ENCODE peak calls at places on chromosomes 6 and 20, in ten cellular contexts. F, U, A, Y, M, V, L, D, P and R are unnamed samples.

GRCh38 chr6:114364295-114364694 is 21.5 kb upstream of the HS3ST5 start:
- DNase-seq in P (no peak), V (no peak), A (no peak), Y (no peak), F (no peak), L (no peak), U (peak), M (no peak), D (no peak), R (no peak)

GRCh38 chr6:4899249-4899648 is 104.6 kb downstream of the RPP40 start:
- DNase-seq in A (no peak), U (no peak), V (no peak), D (no peak), Y (no peak), L (no peak), M (no peak), P (no peak), F (no peak), R (no peak)

GRCh38 chr6:4567141-4567540 is 209.1 kb upstream of the CDYL start:
- DNase-seq in V (no peak), M (no peak), F (no peak), D (no peak), A (no peak), P (no peak), Y (no peak), L (no peak), U (no peak), R (no peak)

GRCh38 chr20:41110930-41111577 is 26.3 kb upstream of the PLCG1 start:
- DNase-seq in L (no peak), Y (no peak), P (no peak), U (no peak), A (no peak), D (no peak), M (no peak), V (no peak), F (no peak), R (no peak)

GRCh38 chr6:119129968-119130484 is 51.6 kb upstream of the FAM184A start:
- DNase-seq in Y (no peak), P (no peak), U (peak), D (no peak), A (peak), L (no peak), F (peak), M (no peak), V (no peak), R (no peak)

GRCh38 chr6:40477246-40478126 is 109.7 kb downstream of the LRFN2 start:
- DNase-seq in F (peak), A (no peak), P (no peak), L (no peak), D (no peak), V (no peak), M (no peak), Y (no peak), U (no peak), R (no peak)

GRCh38 chr6:140758169-140758877 is 1374.4 kb upstream of the GJE1 start:
- DNase-seq in M (no peak), U (no peak), L (no peak), V (no peak), F (no peak), Y (no peak), D (no peak), P (no peak), A (no peak), R (no peak)

GRCh38 chr6:77361018-77361417 is 102.3 kb downstream of the HTR1B start:
- DNase-seq in Y (no peak), A (no peak), L (no peak), U (no peak), D (no peak), V (no peak), F (no peak), M (no peak), P (no peak), R (no peak)

GRCh38 chr6:16332175-16332542 is 93.8 kb downstream of the GMPR start:
- DNase-seq in F (peak), V (peak), M (no peak), Y (peak), D (peak), P (peak), A (peak), L (peak), U (peak), R (peak)

GRCh38 chr20:17638835-17639407 is 43.1 kb downstream of the RRBP1 start:
- DNase-seq in U (no peak), M (no peak), L (no peak), D (no peak), V (no peak), Y (no peak), P (peak), F (no peak), A (no peak), R (no peak)

GRCh38 chr6:11806561-11807317 is 28.1 kb upstream of the ADTRP start:
- DNase-seq in M (peak), L (no peak), D (no peak), U (no peak), P (no peak), V (no peak), Y (no peak), F (no peak), A (no peak), R (no peak)

GRCh38 chr6:80217799-80218198 is 111.3 kb downstream of the BCKDHB start:
- DNase-seq in V (no peak), M (no peak), P (no peak), Y (no peak), A (no peak), U (no peak), D (no peak), F (no peak), L (no peak), R (no peak)

GRCh38 chr6:106870824-106871300 is 103.7 kb downstream of the CD24 start:
- DNase-seq in V (no peak), P (no peak), A (no peak), F (no peak), M (no peak), U (peak), L (no peak), Y (no peak), D (no peak), R (no peak)

GRCh38 chr6:83183082-83183828 is 9.8 kb downstream of the PGM3 start:
- DNase-seq in U (peak), M (no peak), A (no peak), P (no peak), D (no peak), L (no peak), V (no peak), F (no peak), Y (no peak), R (no peak)

GRCh38 chr20:41534842-41535241 is 83.3 kb downstream of the CHD6 start:
- DNase-seq in D (no peak), F (no peak), Y (no peak), L (no peak), A (no peak), V (no peak), P (no peak), M (no peak), U (no peak), R (no peak)

GRCh38 chr20:43766395-43766794 is 39.6 kb upstream of the GTSF1L start:
- DNase-seq in D (no peak), L (no peak), F (no peak), M (no peak), U (no peak), V (no peak), P (no peak), A (no peak), Y (no peak), R (no peak)
- TF ChIP-seq EP300 in D (no peak), L (no peak), F (no peak), M (no peak), U (no peak), V (no peak), P (no peak), A (no peak), Y (no peak), R (no peak)

GRCh38 chr6:22892452-22892851 is 323.1 kb downstream of the HDGFL1 start:
- DNase-seq in V (no peak), F (no peak), Y (no peak), M (no peak), L (no peak), D (no peak), A (no peak), U (peak), P (no peak), R (no peak)
- H3K27ac ChIP-seq in V (peak), F (peak), Y (no peak), M (peak), L (no peak), D (no peak), A (no peak), U (peak), P (no peak), R (peak)

GRCh38 chr6:19838442-19839236 is 1.5 kb downstream of the ID4 start:
- DNase-seq in F (peak), V (peak), L (peak), D (no peak), Y (peak), U (peak), A (no peak), M (no peak), P (peak), R (no peak)
- TF ChIP-seq EP300 in F (no peak), V (no peak), L (no peak), D (no peak), Y (no peak), U (no peak), A (no peak), M (no peak), P (no peak), R (peak)

GRCh38 chr6:41577356-41577864 is 31.2 kb downstream of the FOXP4 start:
- DNase-seq in D (no peak), Y (no peak), F (no peak), V (no peak), L (no peak), U (no peak), A (no peak), M (no peak), P (no peak), R (no peak)

GRCh38 chr6:41575598-41575997 is 29.4 kb downstream of the FOXP4 start:
- DNase-seq in A (no peak), V (no peak), P (no peak), M (no peak), F (no peak), Y (no peak), D (no peak), L (no peak), U (no peak), R (no peak)

GRCh38 chr6:41578714-41579610 is 32.8 kb downstream of the FOXP4 start:
- DNase-seq in U (peak), Y (no peak), L (peak), P (no peak), F (peak), M (no peak), A (peak), D (no peak), V (no peak), R (no peak)

GRCh38 chr6:41576667-41577066 is 30.5 kb downstream of the FOXP4 start:
- DNase-seq in P (peak), Y (no peak), L (no peak), M (no peak), F (no peak), A (no peak), V (no peak), U (no peak), D (no peak), R (no peak)

DNA sequence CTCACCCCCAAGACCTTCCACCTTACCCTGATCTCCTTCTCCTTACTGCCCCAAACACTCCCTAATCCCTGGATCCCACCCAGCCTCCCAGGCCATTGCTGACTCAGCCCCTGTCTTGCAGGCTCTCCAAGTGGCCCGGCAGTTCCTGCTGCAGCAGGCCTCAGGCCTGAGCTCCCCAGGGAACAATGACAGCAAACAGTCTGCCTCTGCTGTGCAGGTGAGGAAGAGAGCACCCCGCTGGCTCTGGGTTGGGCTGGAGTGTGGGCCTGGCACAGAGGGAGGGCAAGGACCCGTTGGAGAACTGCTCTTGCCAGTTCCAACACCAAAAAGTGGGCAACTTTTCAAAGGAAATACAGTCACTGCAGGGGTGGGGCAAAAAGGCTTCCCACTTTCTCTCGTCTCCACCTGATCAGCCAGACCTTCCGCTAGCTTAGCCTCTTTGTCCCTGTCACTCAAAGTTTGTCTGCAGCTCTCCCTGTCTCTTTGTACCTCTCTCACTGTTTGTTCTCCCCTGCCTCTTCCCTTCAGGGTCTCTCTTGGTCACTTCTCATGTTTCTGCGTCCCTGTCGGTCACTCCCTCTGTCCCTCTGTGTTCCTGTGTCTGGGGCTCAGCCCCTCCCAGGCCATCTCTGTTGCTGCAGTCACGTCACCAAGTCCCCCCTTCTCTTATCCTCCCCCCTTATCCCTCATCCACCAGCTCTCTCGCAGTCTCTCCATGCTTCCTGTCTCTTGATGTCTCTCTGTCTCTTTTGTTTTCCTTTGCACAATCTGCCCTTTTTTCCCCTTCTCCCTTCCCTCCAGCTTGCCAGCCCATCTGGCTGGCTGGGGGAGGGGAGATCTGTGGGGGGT is 31.9 kb downstream of the FOXP4 start:
- DNase-seq in U (no peak), A (peak), P (peak), V (no peak), L (no peak), F (peak), M (no peak), Y (no peak), D (no peak), R (no peak)
- H3K27ac ChIP-seq in U (peak), A (peak), P (peak), V (peak), L (peak), F (no peak), M (no peak), Y (no peak), D (no peak), R (peak)

GRCh38 chr20:19654906-19655305 is 103.2 kb upstream of the RIN2 start:
- DNase-seq in A (no peak), Y (no peak), L (no peak), P (no peak), F (no peak), U (no peak), M (no peak), D (no peak), V (no peak), R (no peak)
- TF ChIP-seq EP300 in A (no peak), Y (no peak), L (no peak), P (no peak), F (no peak), U (no peak), M (no peak), D (no peak), V (no peak), R (no peak)

GRCh38 chr6:166471797-166472260 is 89.1 kb upstream of the MPC1 start:
- DNase-seq in D (no peak), Y (peak), U (no peak), M (no peak), V (no peak), L (no peak), F (peak), A (no peak), P (peak), R (no peak)
- H3K27ac ChIP-seq in D (no peak), Y (no peak), U (no peak), M (no peak), V (no peak), L (no peak), F (peak), A (no peak), P (peak), R (no peak)

GRCh38 chr6:38638941-38639497 is 710 bp downstream of the BTBD9 start:
- DNase-seq in P (peak), M (no peak), U (peak), D (no peak), F (no peak), Y (no peak), L (no peak), A (peak), V (peak), R (peak)
- TF ChIP-seq EP300 in P (no peak), M (no peak), U (no peak), D (no peak), F (no peak), Y (no peak), L (no peak), A (no peak), V (no peak), R (no peak)

DNA sequence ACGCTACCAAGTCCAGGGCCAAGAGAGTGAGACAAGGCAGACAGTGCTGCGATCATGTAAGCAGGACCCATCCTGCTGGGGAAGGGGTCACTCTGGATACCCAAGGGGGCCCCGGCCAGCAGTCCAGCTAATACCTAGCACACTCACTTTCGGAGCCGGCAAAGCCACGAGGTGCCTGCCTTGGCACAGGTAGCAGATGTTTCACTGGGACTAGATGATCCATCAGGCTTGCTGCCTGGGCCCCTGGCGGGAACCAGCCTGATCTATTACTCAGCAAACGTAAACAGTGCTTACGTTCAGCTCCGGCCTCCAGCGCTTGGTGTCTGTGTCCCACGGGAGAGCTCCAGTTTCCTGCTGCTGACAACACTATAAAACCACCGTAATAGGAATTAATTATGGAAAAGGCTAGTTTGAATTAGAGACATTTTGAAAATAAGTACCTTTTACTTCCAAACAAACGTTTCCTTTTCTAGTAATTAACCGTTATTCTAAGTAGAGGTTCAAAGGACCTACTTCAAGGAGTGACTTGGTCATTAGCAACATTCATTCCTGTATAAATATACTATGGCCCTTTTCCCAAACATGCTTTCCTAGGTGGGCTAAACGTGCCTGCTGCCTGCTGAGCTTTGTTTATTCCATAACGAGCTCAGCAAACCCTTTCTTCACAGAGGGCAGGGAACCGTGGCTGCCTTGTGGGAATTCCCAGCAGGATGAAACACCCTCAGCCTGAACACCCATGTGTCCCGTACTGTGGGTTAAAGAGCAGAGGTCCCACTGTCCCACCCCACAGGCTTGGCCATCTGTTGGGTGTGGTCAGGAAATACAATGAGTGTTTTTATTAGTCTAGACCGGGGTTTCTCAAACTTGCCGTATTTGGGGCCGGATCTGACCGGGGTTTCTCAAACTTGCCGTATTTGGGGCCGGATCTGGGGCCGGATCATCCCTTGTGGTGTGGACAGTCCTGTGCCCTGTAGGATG is 18.4 kb downstream of the SLC22A23 start:
- DNase-seq in A (no peak), Y (no peak), M (no peak), F (no peak), U (peak), P (no peak), D (no peak), L (no peak), V (no peak), R (no peak)
- H3K27ac ChIP-seq in A (no peak), Y (no peak), M (peak), F (no peak), U (peak), P (no peak), D (no peak), L (no peak), V (no peak), R (no peak)